ENCODE peak calls at places on chromosome 9, in nine cellular contexts. Q, C, H, R, Y, K, G, D and L are unnamed samples. For H3K9me3, the result is how much of the 10 kb centered on the place peaks cover.

GRCh38 chr9:81395301-81396054 is 293.9 kb downstream of the TLE1 start:
- DNase-seq in Q (no peak), C (peak), H (no peak), R (peak), Y (no peak), K (no peak), G (no peak), D (no peak), L (peak)

GRCh38 chr9:101673642-101674041 is 64.8 kb downstream of the GRIN3A start:
- DNase-seq in Q (no peak), C (no peak), H (no peak), R (no peak), Y (no peak), K (no peak), G (no peak), D (no peak), L (no peak)

GRCh38 chr9:116687074-116687761 is at the start of gene TRIM32:
- DNase-seq in Q (peak), C (peak), H (peak), R (peak), Y (peak), K (peak), G (peak), D (peak), L (peak)

GRCh38 chr9:136345281-136346156 is 18.0 kb downstream of the DNLZ start:
- DNase-seq in Q (peak), C (peak), H (no peak), R (peak), Y (peak), K (peak), G (peak), D (peak), L (peak)

GRCh38 chr9:135610290-135611141 is 28.8 kb downstream of the GLT6D1 start:
- DNase-seq in Q (peak), C (no peak), H (no peak), R (no peak), Y (no peak), K (no peak), G (no peak), D (no peak), L (no peak)

GRCh38 chr9:130901498-130902203 is 5.0 kb upstream of the QRFP start:
- DNase-seq in Q (no peak), C (no peak), H (no peak), R (no peak), Y (no peak), K (no peak), G (no peak), D (no peak), L (no peak)

GRCh38 chr9:131773911-131774379 is 34.1 kb upstream of the RAPGEF1 start:
- DNase-seq in Q (no peak), C (peak), H (peak), R (peak), Y (peak), K (peak), G (peak), D (no peak), L (peak)

GRCh38 chr9:119758241-119758640 is 389.0 kb upstream of the BRINP1 start:
- DNase-seq in Q (no peak), C (no peak), H (no peak), R (no peak), Y (no peak), K (no peak), G (no peak), D (no peak), L (peak)

GRCh38 chr9:107422189-107422802 is 67.3 kb downstream of the KLF4 start:
- DNase-seq in Q (peak), C (peak), H (no peak), R (peak), Y (peak), K (peak), G (peak), D (peak), L (peak)

GRCh38 chr9:94757158-94757557 is 30.7 kb downstream of the AOPEP start:
- DNase-seq in Q (no peak), C (peak), H (no peak), R (peak), Y (no peak), K (no peak), G (no peak), D (no peak), L (no peak)

DNA sequence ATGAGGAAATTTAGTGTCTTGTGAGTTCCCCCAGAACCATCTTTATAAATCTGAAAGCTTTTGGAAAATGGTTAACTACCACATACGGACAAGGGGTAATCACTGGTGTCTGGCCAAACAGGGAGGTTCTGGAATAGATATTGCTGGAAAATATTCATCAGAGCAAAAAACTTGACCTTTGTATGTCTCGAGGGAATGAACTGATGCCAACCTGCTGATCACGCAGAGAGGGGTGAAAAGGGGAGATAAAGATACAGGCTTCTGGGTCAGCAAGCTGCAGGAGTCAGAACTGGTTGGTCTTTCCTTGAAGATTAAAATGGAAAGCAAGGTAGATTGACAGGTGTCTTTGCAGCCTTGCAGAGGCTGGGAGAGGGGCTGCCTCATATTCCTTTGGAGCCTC is 35.5 kb downstream of the PSAT1 start:
- DNase-seq in Q (no peak), C (no peak), H (no peak), R (no peak), Y (no peak), K (no peak), G (no peak), D (no peak), L (no peak)
- H3K27ac ChIP-seq in Q (no peak), C (no peak), H (no peak), R (no peak), Y (no peak), K (no peak), G (no peak), D (no peak), L (no peak)

GRCh38 chr9:40928803-40929487 is 199.5 kb downstream of the FOXD4L6 start:
- DNase-seq in Q (peak), C (no peak), H (no peak), R (no peak), Y (no peak), K (no peak), G (no peak), D (no peak), L (no peak)
- H3K9me3 ChIP-seq in Q (under half), C (under half), H (half or more), R (half or more), Y (under half), K (under half), G (under half), D (half or more), L (under half)

DNA sequence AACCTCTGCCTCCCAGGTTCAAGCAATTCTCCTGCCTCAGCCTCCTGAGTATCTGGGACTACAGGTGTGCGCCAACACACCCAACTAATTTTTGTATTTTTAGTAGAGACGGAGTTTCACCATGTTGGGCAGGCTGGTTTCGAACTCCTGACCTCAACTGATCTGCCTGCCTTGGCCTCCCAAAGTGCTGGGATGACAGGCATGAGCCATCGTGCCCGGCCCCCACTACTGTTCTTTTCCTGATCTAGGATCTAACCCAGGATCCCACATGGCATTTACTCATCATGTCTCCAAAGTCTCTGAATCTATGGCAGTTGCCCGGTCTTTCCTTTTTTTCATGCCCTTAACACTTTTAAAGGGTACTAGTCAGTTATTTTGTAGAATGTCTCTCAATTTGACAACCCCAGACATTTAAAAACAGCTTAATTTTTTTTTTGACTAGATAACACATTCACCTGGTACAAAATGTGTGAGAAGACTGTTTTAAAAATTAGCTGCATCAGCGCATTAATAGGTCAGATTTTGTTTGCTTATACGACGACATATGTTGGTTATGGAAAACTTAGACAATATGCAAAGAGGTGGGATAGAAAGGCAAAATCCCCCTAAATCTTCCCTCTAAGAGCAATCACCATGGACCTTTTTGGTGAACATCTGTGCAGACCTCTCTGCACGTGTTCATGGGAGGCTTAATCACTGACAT is 46.5 kb downstream of the STOM start:
- DNase-seq in Q (peak), C (no peak), H (no peak), R (no peak), Y (no peak), K (no peak), G (no peak), D (peak), L (no peak)
- H3K27ac ChIP-seq in Q (peak), C (no peak), H (no peak), R (no peak), Y (no peak), K (no peak), G (peak), D (peak), L (no peak)

GRCh38 chr9:138116521-138116920 is 238.9 kb downstream of the CACNA1B start:
- DNase-seq in Q (no peak), C (no peak), H (no peak), R (no peak), Y (no peak), K (no peak), G (no peak), D (no peak), L (no peak)

GRCh38 chr9:138117101-138117750 is 239.6 kb downstream of the CACNA1B start:
- DNase-seq in Q (no peak), C (no peak), H (no peak), R (no peak), Y (no peak), K (no peak), G (no peak), D (no peak), L (no peak)

GRCh38 chr9:138119202-138120027 is 241.8 kb downstream of the CACNA1B start:
- DNase-seq in Q (no peak), C (no peak), H (no peak), R (no peak), Y (no peak), K (no peak), G (no peak), D (no peak), L (no peak)

GRCh38 chr9:138118601-138119071 is 241.1 kb downstream of the CACNA1B start:
- DNase-seq in Q (no peak), C (no peak), H (no peak), R (no peak), Y (no peak), K (no peak), G (no peak), D (no peak), L (no peak)

GRCh38 chr9:138117836-138118235 is 240.3 kb downstream of the CACNA1B start:
- DNase-seq in Q (no peak), C (no peak), H (no peak), R (no peak), Y (no peak), K (no peak), G (no peak), D (no peak), L (peak)
- H3K9me3 ChIP-seq in Q (under half), C (under half), H (under half), R (under half), Y (under half), K (under half), G (under half), D (under half), L (under half)

GRCh38 chr9:73133042-73133651 is 18.5 kb upstream of the ANXA1 start:
- DNase-seq in Q (no peak), C (no peak), H (no peak), R (peak), Y (no peak), K (no peak), G (no peak), D (no peak), L (no peak)

GRCh38 chr9:73132034-73132776 is 19.5 kb upstream of the ANXA1 start:
- DNase-seq in Q (peak), C (peak), H (peak), R (peak), Y (peak), K (peak), G (peak), D (peak), L (no peak)

GRCh38 chr9:73133921-73134407 is 17.7 kb upstream of the ANXA1 start:
- DNase-seq in Q (peak), C (no peak), H (no peak), R (no peak), Y (no peak), K (no peak), G (no peak), D (no peak), L (no peak)

GRCh38 chr9:73131376-73131775 is 20.3 kb upstream of the ANXA1 start:
- DNase-seq in Q (no peak), C (no peak), H (no peak), R (peak), Y (no peak), K (no peak), G (no peak), D (no peak), L (no peak)

DNA sequence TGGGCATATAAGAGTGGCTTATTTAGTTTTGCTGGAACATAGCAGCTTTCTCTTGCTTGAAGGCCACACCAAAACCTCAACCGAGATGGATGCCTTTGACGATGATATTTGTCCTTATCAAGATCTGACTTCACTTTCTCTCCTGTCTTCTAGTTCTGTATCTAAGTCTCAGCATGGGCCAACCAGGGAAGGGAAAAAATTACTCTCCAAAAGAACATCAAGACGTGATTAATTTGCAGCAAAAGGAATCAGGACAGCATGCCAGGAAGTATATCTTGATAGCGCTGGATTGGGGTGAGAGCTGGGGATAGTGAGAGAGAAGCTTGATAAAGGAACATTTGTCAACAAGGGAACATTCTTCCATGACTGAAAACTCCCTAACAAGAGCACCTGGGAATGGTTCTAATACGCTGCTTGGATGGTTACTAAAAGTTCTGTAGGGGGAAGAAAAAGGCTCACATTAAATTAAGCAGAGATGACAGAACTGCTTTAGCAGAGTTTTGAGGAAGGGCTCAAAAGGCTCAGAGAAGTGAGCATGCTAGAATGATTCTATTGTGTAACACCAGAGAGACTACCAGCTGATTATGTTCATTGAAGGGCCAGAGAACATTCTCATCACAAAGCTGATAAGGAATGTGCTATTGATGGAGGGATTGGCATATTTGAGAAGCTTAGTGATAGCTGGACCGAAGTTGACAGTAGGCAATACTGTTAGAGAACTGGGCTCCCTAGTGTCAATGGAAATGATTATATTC is 21.5 kb upstream of the ANXA1 start:
- DNase-seq in Q (no peak), C (no peak), H (no peak), R (no peak), Y (no peak), K (no peak), G (no peak), D (no peak), L (no peak)
- H3K27ac ChIP-seq in Q (no peak), C (no peak), H (no peak), R (no peak), Y (no peak), K (no peak), G (no peak), D (no peak), L (no peak)